ENCODE peak calls at places on chromosomes 3 and 15, in eight cellular contexts. One of them, this sample, is unnamed.

GRCh38 chr3:52153389-52154096 is 680 bp downstream of the POC1A start:
- DNase-seq in activated CD8-positive, alpha-beta memory T cell treated with anti-CD3 and anti-CD28 coated beads for 48 hours: no peak
- DNase-seq in mesenchymal stem cell: peak; percentile 25
- DNase-seq in T-helper 2 cell: no peak
- DNase-seq in NCI-H460: no peak
- DNase-seq in hippocampal formation: no peak
- DNase-seq in NCI-H1694 treated with DMSO at 0.1 percent for 48 hours: no peak
- DNase-seq in ELR: peak; percentile 81
- DNase-seq in this sample: peak; percentile 63

GRCh38 chr3:12073106-12073505 is 68.9 kb downstream of the SYN2 start:
- DNase-seq in activated CD8-positive, alpha-beta memory T cell treated with anti-CD3 and anti-CD28 coated beads for 48 hours: no peak
- DNase-seq in mesenchymal stem cell: no peak
- DNase-seq in T-helper 2 cell: no peak
- DNase-seq in NCI-H460: no peak
- DNase-seq in hippocampal formation: no peak
- DNase-seq in NCI-H1694 treated with DMSO at 0.1 percent for 48 hours: no peak
- DNase-seq in ELR: peak; percentile 3
- DNase-seq in this sample: no peak

GRCh38 chr15:77595231-77595630 is 37.5 kb downstream of the LINGO1 start:
- DNase-seq in activated CD8-positive, alpha-beta memory T cell treated with anti-CD3 and anti-CD28 coated beads for 48 hours: no peak
- DNase-seq in mesenchymal stem cell: no peak
- DNase-seq in T-helper 2 cell: no peak
- DNase-seq in NCI-H460: no peak
- DNase-seq in hippocampal formation: no peak
- DNase-seq in NCI-H1694 treated with DMSO at 0.1 percent for 48 hours: no peak
- DNase-seq in ELR: no peak
- DNase-seq in this sample: no peak

GRCh38 chr3:132343018-132343612 is 25.9 kb downstream of the ACP3 start:
- DNase-seq in activated CD8-positive, alpha-beta memory T cell treated with anti-CD3 and anti-CD28 coated beads for 48 hours: no peak
- DNase-seq in mesenchymal stem cell: peak; percentile 72
- DNase-seq in T-helper 2 cell: no peak
- DNase-seq in NCI-H460: peak; percentile 50
- DNase-seq in hippocampal formation: no peak
- DNase-seq in NCI-H1694 treated with DMSO at 0.1 percent for 48 hours: peak; percentile 49
- DNase-seq in ELR: peak; percentile 72
- DNase-seq in this sample: peak; percentile 64

GRCh38 chr15:37425541-37425940 is 325.2 kb upstream of the MEIS2 start:
- DNase-seq in activated CD8-positive, alpha-beta memory T cell treated with anti-CD3 and anti-CD28 coated beads for 48 hours: no peak
- DNase-seq in mesenchymal stem cell: no peak
- DNase-seq in T-helper 2 cell: no peak
- DNase-seq in NCI-H460: no peak
- DNase-seq in hippocampal formation: no peak
- DNase-seq in NCI-H1694 treated with DMSO at 0.1 percent for 48 hours: no peak
- DNase-seq in ELR: peak; percentile 39
- DNase-seq in this sample: no peak

GRCh38 chr3:192940129-192940528 is 22.5 kb upstream of the MB21D2 start:
- DNase-seq in activated CD8-positive, alpha-beta memory T cell treated with anti-CD3 and anti-CD28 coated beads for 48 hours: no peak
- DNase-seq in mesenchymal stem cell: no peak
- DNase-seq in T-helper 2 cell: no peak
- DNase-seq in NCI-H460: no peak
- DNase-seq in hippocampal formation: no peak
- DNase-seq in NCI-H1694 treated with DMSO at 0.1 percent for 48 hours: no peak
- DNase-seq in ELR: peak; percentile 64
- DNase-seq in this sample: no peak

GRCh38 chr15:71296032-71296686 is 180.9 kb downstream of the THSD4 start:
- DNase-seq in activated CD8-positive, alpha-beta memory T cell treated with anti-CD3 and anti-CD28 coated beads for 48 hours: no peak
- DNase-seq in mesenchymal stem cell: peak; percentile 64
- DNase-seq in T-helper 2 cell: no peak
- DNase-seq in NCI-H460: peak; percentile 88
- DNase-seq in hippocampal formation: no peak
- DNase-seq in NCI-H1694 treated with DMSO at 0.1 percent for 48 hours: no peak
- DNase-seq in ELR: peak; percentile 93
- DNase-seq in this sample: no peak

GRCh38 chr3:139548801-139549200 is 9.3 kb upstream of the RBP1 start:
- DNase-seq in activated CD8-positive, alpha-beta memory T cell treated with anti-CD3 and anti-CD28 coated beads for 48 hours: no peak
- DNase-seq in mesenchymal stem cell: no peak
- DNase-seq in T-helper 2 cell: no peak
- DNase-seq in NCI-H460: no peak
- DNase-seq in hippocampal formation: no peak
- DNase-seq in NCI-H1694 treated with DMSO at 0.1 percent for 48 hours: no peak
- DNase-seq in ELR: no peak
- DNase-seq in this sample: no peak

GRCh38 chr15:89303986-89304385 is 30.6 kb downstream of the POLG start:
- DNase-seq in activated CD8-positive, alpha-beta memory T cell treated with anti-CD3 and anti-CD28 coated beads for 48 hours: no peak
- DNase-seq in mesenchymal stem cell: no peak
- DNase-seq in T-helper 2 cell: no peak
- DNase-seq in NCI-H460: no peak
- DNase-seq in hippocampal formation: no peak
- DNase-seq in NCI-H1694 treated with DMSO at 0.1 percent for 48 hours: no peak
- DNase-seq in ELR: peak; percentile 38
- DNase-seq in this sample: no peak

GRCh38 chr3:109195812-109196211 is 59.3 kb downstream of the C3orf85 start:
- DNase-seq in activated CD8-positive, alpha-beta memory T cell treated with anti-CD3 and anti-CD28 coated beads for 48 hours: no peak
- DNase-seq in mesenchymal stem cell: peak; percentile 66
- DNase-seq in T-helper 2 cell: no peak
- DNase-seq in NCI-H460: no peak
- DNase-seq in hippocampal formation: no peak
- DNase-seq in NCI-H1694 treated with DMSO at 0.1 percent for 48 hours: no peak
- DNase-seq in ELR: peak; percentile 87
- DNase-seq in this sample: no peak

GRCh38 chr15:37682304-37682703 is 252.1 kb upstream of the TMCO5A start:
- DNase-seq in activated CD8-positive, alpha-beta memory T cell treated with anti-CD3 and anti-CD28 coated beads for 48 hours: no peak
- DNase-seq in mesenchymal stem cell: peak; percentile 15
- DNase-seq in T-helper 2 cell: no peak
- DNase-seq in NCI-H460: no peak
- DNase-seq in hippocampal formation: no peak
- DNase-seq in NCI-H1694 treated with DMSO at 0.1 percent for 48 hours: no peak
- DNase-seq in ELR: peak; percentile 46
- DNase-seq in this sample: no peak

GRCh38 chr3:14548321-14548729 is 8.2 kb upstream of the GRIP2 start:
- DNase-seq in activated CD8-positive, alpha-beta memory T cell treated with anti-CD3 and anti-CD28 coated beads for 48 hours: no peak
- DNase-seq in mesenchymal stem cell: peak; percentile 63
- DNase-seq in T-helper 2 cell: no peak
- DNase-seq in NCI-H460: peak; percentile 49
- DNase-seq in hippocampal formation: peak; percentile 12
- DNase-seq in NCI-H1694 treated with DMSO at 0.1 percent for 48 hours: peak; percentile 6
- DNase-seq in ELR: peak; percentile 63
- DNase-seq in this sample: peak; percentile 80

GRCh38 chr15:60575995-60576394 is 97.1 kb upstream of the ICE2 start:
- DNase-seq in activated CD8-positive, alpha-beta memory T cell treated with anti-CD3 and anti-CD28 coated beads for 48 hours: no peak
- DNase-seq in mesenchymal stem cell: peak; percentile 58
- DNase-seq in T-helper 2 cell: no peak
- DNase-seq in NCI-H460: no peak
- DNase-seq in hippocampal formation: no peak
- DNase-seq in NCI-H1694 treated with DMSO at 0.1 percent for 48 hours: no peak
- DNase-seq in ELR: no peak
- DNase-seq in this sample: no peak

GRCh38 chr3:185737020-185737419 is 87.8 kb downstream of the IGF2BP2 start:
- DNase-seq in activated CD8-positive, alpha-beta memory T cell treated with anti-CD3 and anti-CD28 coated beads for 48 hours: no peak
- DNase-seq in mesenchymal stem cell: peak; percentile 45
- DNase-seq in T-helper 2 cell: no peak
- DNase-seq in NCI-H460: peak; percentile 27
- DNase-seq in hippocampal formation: no peak
- DNase-seq in NCI-H1694 treated with DMSO at 0.1 percent for 48 hours: no peak
- DNase-seq in ELR: peak; percentile 93
- DNase-seq in this sample: no peak